ENCODE peak calls at places on chromosomes 6 and 20, in six cellular contexts. C is neural progenitor cell, D is psoas muscle, Z is OCI-LY7, H is tibial nerve, J is AG04450. G is an unnamed sample.

GRCh38 chr6:83168556-83168955 is 24.5 kb downstream of the PGM3 start:
- DNase-seq in C (no peak), D (no peak), Z (no peak), H (no peak), J (no peak), G (no peak)

GRCh38 chr6:3231213-3232016 is 4.0 kb upstream of the TUBB2B start:
- DNase-seq in C (peak), D (peak), Z (no peak), H (peak), J (peak), G (peak)

GRCh38 chr6:136547871-136548270 is 2.4 kb downstream of the MAP7 start:
- DNase-seq in C (no peak), D (no peak), Z (no peak), H (no peak), J (no peak), G (no peak)

GRCh38 chr6:12875061-12875460 is 158.5 kb downstream of the PHACTR1 start:
- DNase-seq in C (no peak), D (no peak), Z (no peak), H (no peak), J (no peak), G (no peak)

GRCh38 chr20:33442136-33443005 is 1.2 kb downstream of the SNTA1 start:
- DNase-seq in C (no peak), D (no peak), Z (peak), H (no peak), J (no peak), G (no peak)

GRCh38 chr20:32737371-32738223 is 5.7 kb downstream of the COMMD7 start:
- DNase-seq in C (no peak), D (no peak), Z (no peak), H (no peak), J (peak), G (no peak)

GRCh38 chr20:63189322-63189642 is 26.6 kb downstream of the YTHDF1 start:
- DNase-seq in C (no peak), D (no peak), Z (no peak), H (no peak), J (no peak), G (no peak)

GRCh38 chr6:117477988-117478852 is 4.3 kb upstream of the DCBLD1 start:
- DNase-seq in C (peak), D (no peak), Z (peak), H (no peak), J (no peak), G (no peak)

GRCh38 chr6:104995989-104996617 is 39.2 kb downstream of the LIN28B start:
- DNase-seq in C (no peak), D (no peak), Z (no peak), H (no peak), J (no peak), G (no peak)

GRCh38 chr6:1604991-1605821 is 4.5 kb upstream of the FOXC1 start:
- DNase-seq in C (peak), D (no peak), Z (no peak), H (no peak), J (no peak), G (peak)

GRCh38 chr20:6055161-6055783 is 1.4 kb upstream of the LRRN4 start:
- DNase-seq in C (no peak), D (no peak), Z (no peak), H (no peak), J (no peak), G (no peak)

GRCh38 chr20:53513489-53514298 is 79.9 kb downstream of the ZNF217 start:
- DNase-seq in C (peak), D (no peak), Z (no peak), H (no peak), J (no peak), G (no peak)

GRCh38 chr6:103231185-103231584 is 1628.5 kb downstream of the HACE1 start:
- DNase-seq in C (no peak), D (no peak), Z (no peak), H (no peak), J (no peak), G (no peak)

GRCh38 chr20:38747495-38748096 is 664 bp upstream of the ACTR5 start:
- DNase-seq in C (no peak), D (no peak), Z (no peak), H (no peak), J (no peak), G (no peak)

GRCh38 chr6:12570461-12571030 is 146.0 kb upstream of the PHACTR1 start:
- DNase-seq in C (no peak), D (no peak), Z (no peak), H (no peak), J (no peak), G (no peak)

GRCh38 chr6:9745966-9746365 is 668.9 kb downstream of the TFAP2A start:
- DNase-seq in C (no peak), D (no peak), Z (no peak), H (no peak), J (no peak), G (no peak)

GRCh38 chr6:135586844-135587243 is 89.3 kb upstream of the AHI1 start:
- DNase-seq in C (no peak), D (no peak), Z (no peak), H (no peak), J (no peak), G (no peak)

GRCh38 chr6:163496205-163496604 is 81.7 kb downstream of the QKI start:
- DNase-seq in C (no peak), D (no peak), Z (no peak), H (no peak), J (no peak), G (no peak)

GRCh38 chr6:90493332-90493731 is 93.5 kb downstream of the MAP3K7 start:
- DNase-seq in C (no peak), D (no peak), Z (no peak), H (no peak), J (no peak), G (no peak)

GRCh38 chr20:11496382-11496781 is 421.3 kb upstream of the BTBD3 start:
- DNase-seq in C (peak), D (no peak), Z (no peak), H (no peak), J (no peak), G (no peak)

GRCh38 chr6:140824595-140824994 is 1308.1 kb upstream of the GJE1 start:
- DNase-seq in C (no peak), D (no peak), Z (no peak), H (no peak), J (no peak), G (no peak)

GRCh38 chr6:54910326-54910952 is 63.9 kb downstream of the FAM83B start:
- DNase-seq in C (no peak), D (no peak), Z (no peak), H (no peak), J (no peak), G (no peak)

GRCh38 chr6:111418971-111419693 is 63.9 kb downstream of the REV3L start:
- DNase-seq in C (no peak), D (no peak), Z (no peak), H (no peak), J (peak), G (no peak)

GRCh38 chr20:24948939-24949679 is at the start of gene CST7:
- DNase-seq in C (no peak), D (no peak), Z (peak), H (peak), J (no peak), G (peak)

GRCh38 chr6:50990750-50991446 is 172.2 kb downstream of the TFAP2B start:
- DNase-seq in C (no peak), D (no peak), Z (no peak), H (no peak), J (no peak), G (no peak)

GRCh38 chr20:326645-327031 is 1.3 kb downstream of the SOX12 start:
- DNase-seq in C (peak), D (peak), Z (peak), H (no peak), J (no peak), G (peak)

GRCh38 chr6:85669735-85670194 is 27.1 kb upstream of the SYNCRIP start:
- DNase-seq in C (no peak), D (no peak), Z (peak), H (no peak), J (no peak), G (no peak)

GRCh38 chr6:22392711-22393110 is 95.9 kb upstream of the PRL start:
- DNase-seq in C (no peak), D (no peak), Z (no peak), H (no peak), J (no peak), G (no peak)

GRCh38 chr6:132734694-132735236 is 20.9 kb upstream of the VNN1 start:
- DNase-seq in C (no peak), D (no peak), Z (no peak), H (peak), J (peak), G (no peak)

GRCh38 chr6:28953039-28953872 is 29.5 kb upstream of the TRIM27 start:
- DNase-seq in C (peak), D (no peak), Z (peak), H (no peak), J (peak), G (no peak)

GRCh38 chr6:157269261-157269794 is 54.0 kb downstream of the TMEM242 start:
- DNase-seq in C (no peak), D (peak), Z (no peak), H (peak), J (no peak), G (peak)

GRCh38 chr6:28281288-28282064 is at the start of gene PGBD1:
- DNase-seq in C (peak), D (peak), Z (peak), H (peak), J (peak), G (peak)

GRCh38 chr6:108448481-108448880 is 112.2 kb upstream of the FOXO3 start:
- DNase-seq in C (no peak), D (no peak), Z (no peak), H (no peak), J (no peak), G (no peak)

GRCh38 chr6:150142657-150143501 is at the start of gene PPP1R14C:
- DNase-seq in C (peak), D (peak), Z (no peak), H (no peak), J (no peak), G (no peak)

GRCh38 chr6:142821860-142822259 is 123.1 kb downstream of the HIVEP2 start:
- DNase-seq in C (no peak), D (peak), Z (no peak), H (no peak), J (no peak), G (no peak)

GRCh38 chr6:142822383-142822782 is 122.6 kb downstream of the HIVEP2 start:
- DNase-seq in C (no peak), D (no peak), Z (no peak), H (no peak), J (no peak), G (no peak)

GRCh38 chr6:142820336-142821016 is 124.5 kb downstream of the HIVEP2 start:
- DNase-seq in C (no peak), D (no peak), Z (no peak), H (no peak), J (no peak), G (no peak)

GRCh38 chr6:142821164-142821716 is 123.7 kb downstream of the HIVEP2 start:
- DNase-seq in C (no peak), D (no peak), Z (no peak), H (no peak), J (no peak), G (no peak)

GRCh38 chr6:142819603-142820335 is 125.2 kb downstream of the HIVEP2 start:
- DNase-seq in C (no peak), D (no peak), Z (peak), H (no peak), J (no peak), G (no peak)
- H3K4me3 ChIP-seq in C (no peak), D (peak), Z (peak), H (peak), J (peak), G (peak)

GRCh38 chr6:17017416-17017815 is 84.4 kb upstream of the STMND1 start:
- DNase-seq in C (no peak), D (no peak), Z (no peak), H (no peak), J (no peak), G (no peak)

GRCh38 chr6:17018425-17018824 is 83.4 kb upstream of the STMND1 start:
- DNase-seq in C (no peak), D (no peak), Z (no peak), H (no peak), J (no peak), G (no peak)

GRCh38 chr6:17013701-17014100 is 88.1 kb upstream of the STMND1 start:
- DNase-seq in C (no peak), D (no peak), Z (no peak), H (no peak), J (peak), G (no peak)

GRCh38 chr6:17015144-17015543 is 86.7 kb upstream of the STMND1 start:
- DNase-seq in C (no peak), D (no peak), Z (no peak), H (no peak), J (no peak), G (no peak)

DNA sequence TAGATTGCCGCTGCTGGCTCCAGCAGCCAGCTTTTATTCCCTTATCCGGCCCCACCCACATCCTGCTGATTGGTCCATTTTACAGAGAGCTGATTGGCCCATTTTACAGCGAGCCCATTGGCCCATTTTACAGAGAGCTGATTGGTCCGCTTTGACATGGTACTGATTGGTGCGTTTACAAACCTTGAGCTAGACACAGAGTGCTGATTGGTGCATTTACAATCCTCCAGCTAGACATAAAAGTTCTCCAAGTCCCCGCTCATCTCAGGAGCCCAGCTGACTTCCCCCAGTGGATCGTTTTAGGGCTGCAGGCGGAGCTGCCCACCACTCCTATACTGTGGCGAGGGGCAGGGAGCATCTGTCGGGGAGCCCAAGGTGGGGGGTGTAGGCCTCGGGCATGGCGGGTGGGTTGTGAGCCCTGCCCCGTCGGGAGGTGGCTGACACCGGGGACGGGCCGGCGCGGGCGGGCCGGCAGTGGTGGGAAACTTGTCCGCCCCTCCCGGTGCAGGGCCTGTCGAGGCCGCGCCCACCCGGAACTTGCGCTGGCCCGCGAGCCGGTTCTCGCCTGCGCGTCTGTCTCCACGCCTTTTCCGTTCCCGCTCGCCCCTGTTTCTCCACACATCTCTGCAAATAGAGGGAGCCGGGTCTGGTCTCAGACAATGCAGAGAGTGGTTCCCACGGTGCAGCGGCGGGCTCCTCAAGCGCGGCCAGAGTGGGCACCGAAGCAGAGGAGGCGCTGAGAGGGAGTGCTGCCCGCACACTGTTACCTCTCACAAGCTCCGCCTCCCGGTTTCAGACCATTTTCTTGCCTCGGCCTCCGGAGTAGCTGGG is 86.1 kb upstream of the STMND1 start:
- DNase-seq in C (no peak), D (peak), Z (no peak), H (no peak), J (no peak), G (no peak)
- H3K27ac ChIP-seq in C (no peak), D (no peak), Z (no peak), H (no peak), J (no peak), G (no peak)

GRCh38 chr6:5215181-5215580 is 45.6 kb downstream of the LYRM4 start:
- DNase-seq in C (no peak), D (no peak), Z (no peak), H (no peak), J (no peak), G (no peak)

GRCh38 chr6:5219292-5219691 is 41.5 kb downstream of the LYRM4 start:
- DNase-seq in C (no peak), D (no peak), Z (no peak), H (no peak), J (no peak), G (no peak)

GRCh38 chr6:5215799-5216198 is 45.0 kb downstream of the LYRM4 start:
- DNase-seq in C (no peak), D (no peak), Z (no peak), H (no peak), J (no peak), G (no peak)

GRCh38 chr6:5214570-5215052 is 46.1 kb downstream of the LYRM4 start:
- DNase-seq in C (peak), D (peak), Z (peak), H (no peak), J (peak), G (no peak)

DNA sequence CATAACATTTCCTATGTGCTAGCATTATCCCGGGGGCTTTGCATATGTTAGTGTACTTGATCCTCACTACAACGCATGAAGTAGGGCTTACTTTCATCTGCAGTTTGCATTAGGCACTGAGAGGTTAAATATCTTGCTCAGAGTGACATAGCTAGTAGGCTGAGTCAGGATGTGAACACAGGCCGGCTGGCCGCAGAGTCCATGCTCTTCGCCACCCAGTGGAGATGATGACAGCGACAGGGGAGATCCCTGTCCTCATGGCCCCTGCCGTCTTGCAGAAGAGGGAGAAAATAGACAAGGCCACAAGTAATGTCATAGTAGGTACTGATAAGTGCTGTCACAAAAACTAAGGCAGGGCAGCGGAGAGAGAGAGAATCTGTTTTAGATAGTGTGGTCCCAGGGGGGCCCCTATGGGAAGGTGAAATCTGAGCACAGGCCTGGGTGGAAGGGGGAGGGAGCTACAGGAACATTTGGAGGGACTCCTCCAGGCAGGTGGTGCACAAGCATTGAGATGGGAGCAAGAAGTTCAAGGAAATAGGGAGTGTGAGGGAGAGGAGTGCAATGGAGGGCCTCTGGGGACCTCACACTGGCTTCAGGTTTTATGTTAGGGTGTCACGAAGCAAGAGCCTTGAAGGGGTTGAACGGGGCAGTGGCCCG is 46.8 kb downstream of the LYRM4 start:
- DNase-seq in C (no peak), D (no peak), Z (no peak), H (no peak), J (peak), G (no peak)
- TF ChIP-seq CTCF in C (no peak), D (no peak), Z (no peak), H (peak), J (peak), G (no peak)

GRCh38 chr20:2798814-2799213 is 1.6 kb downstream of the CPXM1 start:
- DNase-seq in C (peak), D (no peak), Z (no peak), H (no peak), J (no peak), G (no peak)

GRCh38 chr20:2801459-2801728 is 967 bp upstream of the CPXM1 start:
- DNase-seq in C (peak), D (no peak), Z (no peak), H (no peak), J (no peak), G (no peak)

GRCh38 chr20:2799688-2800589 is 488 bp downstream of the CPXM1 start:
- DNase-seq in C (peak), D (no peak), Z (no peak), H (no peak), J (no peak), G (peak)

GRCh38 chr20:2799271-2799670 is 1.2 kb downstream of the CPXM1 start:
- DNase-seq in C (peak), D (no peak), Z (no peak), H (no peak), J (no peak), G (peak)

DNA sequence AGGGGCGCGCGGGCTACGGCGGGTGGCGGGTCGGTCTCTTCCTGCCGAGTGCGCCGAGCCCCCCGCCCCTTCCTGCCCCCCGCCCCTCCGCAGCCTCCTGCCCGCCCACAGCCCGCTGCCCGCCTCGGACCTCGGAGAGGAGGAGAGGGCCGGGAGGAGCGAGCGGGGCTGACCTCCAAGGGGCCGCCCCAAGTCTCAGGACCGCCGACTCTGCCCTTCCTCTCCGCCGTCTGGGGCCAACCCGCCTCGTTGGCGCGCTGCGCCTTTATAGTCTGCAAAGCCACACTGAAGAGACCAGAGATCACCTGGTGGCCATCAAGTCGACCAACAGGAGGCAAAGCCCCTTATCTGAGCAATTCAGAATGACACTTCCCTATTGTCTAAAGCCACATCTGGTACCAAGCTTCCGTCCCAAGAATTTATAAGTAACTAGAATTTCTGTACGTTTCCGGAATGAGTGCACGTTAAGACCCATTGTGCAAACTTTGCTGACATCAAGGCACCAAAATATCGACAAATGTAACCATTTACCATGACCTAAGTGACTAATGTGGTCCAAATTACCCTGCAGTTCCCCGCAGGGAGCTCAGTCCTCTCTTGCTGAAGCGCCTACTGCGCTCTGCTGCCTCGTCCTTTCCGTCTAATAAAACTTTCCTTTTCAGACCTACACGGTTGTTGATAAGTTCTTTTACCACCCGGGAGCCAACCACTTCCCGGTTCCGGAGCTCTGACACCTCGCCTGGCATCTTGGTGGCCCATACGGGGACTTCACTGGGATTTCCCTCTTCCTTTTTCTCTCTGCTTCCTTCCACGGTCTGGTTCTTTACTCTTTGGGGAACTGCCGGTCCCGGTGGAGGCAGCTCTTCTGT is at the start of gene CPXM1:
- DNase-seq in C (peak), D (no peak), Z (no peak), H (no peak), J (no peak), G (peak)
- H3K4me3 ChIP-seq in C (peak), D (peak), Z (no peak), H (peak), J (peak), G (peak)

GRCh38 chr6:110039364-110039995 is 61.4 kb downstream of the GPR6 start:
- DNase-seq in C (peak), D (peak), Z (peak), H (peak), J (peak), G (peak)
- H3K27ac ChIP-seq in C (no peak), D (no peak), Z (peak), H (no peak), J (no peak), G (no peak)

G was measured in coronary artery.